ENCODE peak calls at places on chromosomes 1 and 21, in six cellular contexts. One of them, this sample, is unnamed.

GRCh38 chr1:227741166-227741870 is 6.1 kb downstream of the SNAP47 start:
- DNase-seq in K562: no peak
- DNase-seq in endothelial cell of umbilical vein: no peak
- DNase-seq in A549: no peak
- DNase-seq in GM12878: no peak
- DNase-seq in HepG2: no peak
- DNase-seq in this sample: no peak

GRCh38 chr1:168261390-168261789 is 19.3 kb upstream of the TBX19 start:
- DNase-seq in A549: no peak
- DNase-seq in GM12878: no peak
- DNase-seq in HepG2: no peak
- DNase-seq in K562: no peak
- DNase-seq in endothelial cell of umbilical vein: peak
- DNase-seq in this sample: no peak

GRCh38 chr21:16388911-16389515 is 659.2 kb downstream of the USP25 start:
- DNase-seq in endothelial cell of umbilical vein: no peak
- DNase-seq in GM12878: no peak
- DNase-seq in A549: no peak
- DNase-seq in HepG2: no peak
- DNase-seq in K562: no peak
- DNase-seq in this sample: no peak

GRCh38 chr21:42097860-42098259 is 26.7 kb downstream of the UMODL1 start:
- DNase-seq in K562: peak
- DNase-seq in HepG2: peak
- DNase-seq in A549: peak
- DNase-seq in GM12878: no peak
- DNase-seq in endothelial cell of umbilical vein: peak
- DNase-seq in this sample: peak

GRCh38 chr21:28229811-28230210 is 762.9 kb downstream of the LTN1 start:
- DNase-seq in endothelial cell of umbilical vein: peak
- DNase-seq in HepG2: no peak
- DNase-seq in A549: peak
- DNase-seq in GM12878: no peak
- DNase-seq in K562: no peak
- DNase-seq in this sample: no peak

GRCh38 chr1:16022393-16022792 is 557 bp downstream of the CLCNKA start:
- DNase-seq in endothelial cell of umbilical vein: no peak
- DNase-seq in A549: no peak
- DNase-seq in K562: no peak
- DNase-seq in HepG2: no peak
- DNase-seq in GM12878: no peak
- DNase-seq in this sample: no peak

GRCh38 chr1:117562581-117563491 is 43.0 kb upstream of the TENT5C start:
- DNase-seq in HepG2: no peak
- DNase-seq in endothelial cell of umbilical vein: no peak
- DNase-seq in GM12878: no peak
- DNase-seq in K562: no peak
- DNase-seq in A549: no peak
- DNase-seq in this sample: no peak

GRCh38 chr1:153390938-153391710 is at the start of gene S100A8:
- DNase-seq in endothelial cell of umbilical vein: no peak
- DNase-seq in K562: no peak
- DNase-seq in A549: no peak
- DNase-seq in HepG2: no peak
- DNase-seq in GM12878: no peak
- DNase-seq in this sample: peak

GRCh38 chr1:107433635-107434378 is 293.0 kb downstream of the NTNG1 start:
- DNase-seq in K562: no peak
- DNase-seq in A549: no peak
- DNase-seq in endothelial cell of umbilical vein: no peak
- DNase-seq in GM12878: no peak
- DNase-seq in HepG2: no peak
- DNase-seq in this sample: no peak

GRCh38 chr1:78483903-78484302 is 6.9 kb upstream of the PTGFR start:
- DNase-seq in HepG2: no peak
- DNase-seq in K562: no peak
- DNase-seq in A549: no peak
- DNase-seq in endothelial cell of umbilical vein: no peak
- DNase-seq in GM12878: no peak
- DNase-seq in this sample: no peak

GRCh38 chr1:231032963-231033362 is 7.1 kb downstream of the FAM89A start:
- DNase-seq in GM12878: no peak
- DNase-seq in endothelial cell of umbilical vein: peak
- DNase-seq in HepG2: no peak
- DNase-seq in K562: no peak
- DNase-seq in A549: no peak
- DNase-seq in this sample: no peak

GRCh38 chr1:100543640-100544039 is 5.7 kb downstream of the GPR88 start:
- DNase-seq in A549: peak
- DNase-seq in GM12878: no peak
- DNase-seq in endothelial cell of umbilical vein: no peak
- DNase-seq in K562: peak
- DNase-seq in HepG2: peak
- DNase-seq in this sample: peak

GRCh38 chr21:46646541-46647154 is 11.2 kb downstream of the PRMT2 start:
- DNase-seq in K562: no peak
- DNase-seq in HepG2: no peak
- DNase-seq in endothelial cell of umbilical vein: no peak
- DNase-seq in A549: no peak
- DNase-seq in GM12878: no peak
- DNase-seq in this sample: no peak

GRCh38 chr21:31289702-31290101 is 54.4 kb downstream of the TIAM1 start:
- DNase-seq in K562: no peak
- DNase-seq in GM12878: peak
- DNase-seq in HepG2: no peak
- DNase-seq in A549: no peak
- DNase-seq in endothelial cell of umbilical vein: no peak
- DNase-seq in this sample: no peak

GRCh38 chr1:16012590-16013219 is 5.1 kb downstream of the HSPB7 start:
- DNase-seq in A549: peak
- DNase-seq in K562: peak
- DNase-seq in GM12878: peak
- DNase-seq in HepG2: peak
- DNase-seq in endothelial cell of umbilical vein: peak
- DNase-seq in this sample: peak

GRCh38 chr1:12398479-12398878 is 168.6 kb downstream of the VPS13D start:
- DNase-seq in HepG2: no peak
- DNase-seq in endothelial cell of umbilical vein: no peak
- DNase-seq in A549: no peak
- DNase-seq in K562: no peak
- DNase-seq in GM12878: no peak
- DNase-seq in this sample: no peak

GRCh38 chr1:211483896-211484612 is 7.9 kb downstream of the RD3 start:
- DNase-seq in A549: no peak
- DNase-seq in HepG2: no peak
- DNase-seq in endothelial cell of umbilical vein: no peak
- DNase-seq in GM12878: no peak
- DNase-seq in K562: no peak
- DNase-seq in this sample: no peak

GRCh38 chr1:8021676-8022266 is 4.3 kb downstream of the ERRFI1 start:
- DNase-seq in GM12878: no peak
- DNase-seq in A549: no peak
- DNase-seq in endothelial cell of umbilical vein: no peak
- DNase-seq in HepG2: no peak
- DNase-seq in K562: no peak
- DNase-seq in this sample: no peak

GRCh38 chr1:31795801-31796621 is 19.8 kb downstream of the SPOCD1 start:
- DNase-seq in endothelial cell of umbilical vein: peak
- DNase-seq in HepG2: no peak
- DNase-seq in K562: peak
- DNase-seq in GM12878: no peak
- DNase-seq in A549: peak
- DNase-seq in this sample: no peak

GRCh38 chr1:220298470-220298869 is 26.2 kb upstream of the RAB3GAP2 start:
- DNase-seq in HepG2: no peak
- DNase-seq in GM12878: no peak
- DNase-seq in A549: no peak
- DNase-seq in endothelial cell of umbilical vein: no peak
- DNase-seq in K562: no peak
- DNase-seq in this sample: no peak

GRCh38 chr1:39952359-39953110 is 2.4 kb upstream of the MFSD2A start:
- DNase-seq in HepG2: peak
- DNase-seq in GM12878: no peak
- DNase-seq in K562: no peak
- DNase-seq in endothelial cell of umbilical vein: no peak
- DNase-seq in A549: no peak
- DNase-seq in this sample: no peak

GRCh38 chr21:18142639-18143038 is 102.0 kb upstream of the CHODL start:
- DNase-seq in K562: no peak
- DNase-seq in HepG2: no peak
- DNase-seq in A549: no peak
- DNase-seq in GM12878: no peak
- DNase-seq in endothelial cell of umbilical vein: no peak
- DNase-seq in this sample: no peak

GRCh38 chr21:42980959-42981523 is 6.7 kb downstream of the PKNOX1 start:
- DNase-seq in HepG2: no peak
- DNase-seq in endothelial cell of umbilical vein: no peak
- DNase-seq in A549: no peak
- DNase-seq in K562: no peak
- DNase-seq in GM12878: no peak
- DNase-seq in this sample: peak

GRCh38 chr21:19507682-19508260 is 1104.2 kb upstream of the TMPRSS15 start:
- DNase-seq in GM12878: no peak
- DNase-seq in endothelial cell of umbilical vein: no peak
- DNase-seq in K562: peak
- DNase-seq in HepG2: no peak
- DNase-seq in A549: peak
- DNase-seq in this sample: peak
- TF ChIP-seq CTCF in GM12878: no peak
- TF ChIP-seq CTCF in endothelial cell of umbilical vein: peak
- TF ChIP-seq CTCF in K562: peak
- TF ChIP-seq CTCF in HepG2: no peak
- TF ChIP-seq CTCF in A549: no peak
- TF ChIP-seq CTCF in this sample: peak

GRCh38 chr1:77383236-77383635 is 101.4 kb downstream of the AK5 start:
- DNase-seq in GM12878: no peak
- DNase-seq in K562: no peak
- DNase-seq in A549: no peak
- DNase-seq in endothelial cell of umbilical vein: no peak
- DNase-seq in HepG2: no peak
- DNase-seq in this sample: no peak

GRCh38 chr1:77375990-77376389 is 94.2 kb downstream of the AK5 start:
- DNase-seq in GM12878: no peak
- DNase-seq in HepG2: no peak
- DNase-seq in endothelial cell of umbilical vein: no peak
- DNase-seq in K562: no peak
- DNase-seq in A549: no peak
- DNase-seq in this sample: no peak

GRCh38 chr1:77382361-77382760 is 100.5 kb downstream of the AK5 start:
- DNase-seq in GM12878: no peak
- DNase-seq in endothelial cell of umbilical vein: no peak
- DNase-seq in K562: no peak
- DNase-seq in A549: peak
- DNase-seq in HepG2: no peak
- DNase-seq in this sample: no peak

GRCh38 chr1:77375541-77375940 is 93.7 kb downstream of the AK5 start:
- DNase-seq in endothelial cell of umbilical vein: no peak
- DNase-seq in K562: no peak
- DNase-seq in HepG2: no peak
- DNase-seq in GM12878: no peak
- DNase-seq in A549: no peak
- DNase-seq in this sample: no peak

DNA sequence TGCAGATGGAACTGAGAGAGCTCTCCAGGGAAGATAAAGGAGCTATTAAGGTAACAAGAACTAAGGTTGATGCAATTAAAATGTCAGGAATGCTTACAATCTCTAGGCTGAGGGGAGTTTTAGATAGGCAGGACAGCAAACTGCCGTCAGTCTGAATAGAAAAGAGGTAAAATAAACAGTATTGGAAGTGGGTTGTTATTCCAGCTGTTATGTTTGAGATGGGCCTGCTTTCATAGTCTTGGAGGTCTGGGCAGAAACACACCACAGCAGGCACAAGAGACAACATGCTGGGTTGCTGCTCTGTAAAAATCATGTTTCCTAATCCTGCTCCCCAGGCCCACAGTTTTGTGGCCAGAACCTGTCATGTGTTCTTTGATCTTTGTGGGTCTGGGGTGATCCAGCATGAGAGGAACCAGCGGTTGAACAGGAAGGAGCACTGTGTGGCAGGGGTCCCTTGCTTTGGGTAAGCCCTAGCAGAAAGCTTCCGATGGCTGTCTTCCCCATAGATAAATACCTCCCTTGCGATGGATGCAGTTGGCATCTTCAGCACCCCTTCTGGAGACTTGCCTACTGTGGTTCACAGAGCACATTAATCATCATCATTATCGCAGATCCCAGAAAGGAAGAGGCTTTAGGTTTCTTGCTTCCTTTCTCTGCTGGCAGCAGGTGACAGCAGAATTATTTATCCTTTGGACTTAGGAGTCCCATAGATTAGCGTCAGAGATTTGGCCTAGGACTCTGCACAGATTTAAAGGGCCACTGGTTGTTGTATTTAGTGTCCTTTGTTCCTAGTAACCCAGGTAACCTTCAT is 97.1 kb downstream of the AK5 start:
- DNase-seq in A549: no peak
- DNase-seq in endothelial cell of umbilical vein: peak
- DNase-seq in K562: no peak
- DNase-seq in HepG2: no peak
- DNase-seq in GM12878: no peak
- DNase-seq in this sample: no peak
- TF ChIP-seq MYC in A549: no peak
- TF ChIP-seq MYC in endothelial cell of umbilical vein: no peak
- TF ChIP-seq MYC in K562: no peak
- TF ChIP-seq MYC in HepG2: no peak
- TF ChIP-seq MYC in GM12878: no peak
- TF ChIP-seq MYC in this sample: no peak

DNA sequence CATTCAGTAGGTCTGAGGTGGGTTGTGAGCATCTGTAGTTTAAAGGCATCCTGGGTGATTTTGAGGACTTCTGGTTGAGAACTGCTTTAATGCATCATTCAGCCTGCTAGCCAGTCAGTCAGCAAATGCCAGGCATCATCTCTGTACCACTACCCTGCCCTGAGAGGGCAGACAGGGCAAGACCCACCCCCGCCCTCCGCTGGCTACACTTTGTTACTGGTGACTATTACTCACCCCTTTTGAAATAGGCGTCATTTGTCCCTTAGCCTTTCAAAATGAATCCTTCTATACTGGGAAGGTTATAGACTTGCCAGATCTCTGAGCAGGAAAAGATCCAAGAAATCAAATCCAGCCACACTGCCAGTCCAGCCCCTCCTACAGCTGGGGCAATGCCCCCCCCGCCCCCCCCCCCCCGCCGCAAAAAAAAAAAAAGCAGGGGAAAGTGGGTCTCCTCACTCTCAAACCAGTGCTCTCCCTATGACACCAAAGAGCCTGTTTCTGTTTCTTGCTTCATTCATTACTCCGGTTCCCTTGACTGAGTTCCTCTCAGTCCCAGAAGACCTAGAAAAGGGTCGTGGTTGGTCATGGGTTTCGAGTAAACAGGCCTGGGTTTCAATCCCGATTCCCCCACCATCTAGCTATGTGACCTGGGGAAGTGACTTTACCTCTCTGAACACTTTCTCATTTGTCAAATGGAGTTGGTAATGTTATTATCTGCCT is 4.4 kb downstream of the SELENON start:
- DNase-seq in K562: no peak
- DNase-seq in endothelial cell of umbilical vein: peak
- DNase-seq in HepG2: no peak
- DNase-seq in GM12878: no peak
- DNase-seq in A549: no peak
- DNase-seq in this sample: no peak
- TF ChIP-seq CTCF in K562: no peak
- TF ChIP-seq CTCF in endothelial cell of umbilical vein: no peak
- TF ChIP-seq CTCF in HepG2: no peak
- TF ChIP-seq CTCF in GM12878: no peak
- TF ChIP-seq CTCF in A549: no peak
- TF ChIP-seq CTCF in this sample: no peak

GRCh38 chr1:44417351-44418021 is 12.4 kb downstream of the RNF220 start:
- DNase-seq in HepG2: no peak
- DNase-seq in endothelial cell of umbilical vein: peak
- DNase-seq in GM12878: no peak
- DNase-seq in A549: no peak
- DNase-seq in K562: peak
- DNase-seq in this sample: no peak
- TF ChIP-seq MYC in HepG2: no peak
- TF ChIP-seq MYC in endothelial cell of umbilical vein: no peak
- TF ChIP-seq MYC in GM12878: no peak
- TF ChIP-seq MYC in A549: no peak
- TF ChIP-seq MYC in K562: no peak
- TF ChIP-seq MYC in this sample: no peak